ENCODE peak calls at places on chromosomes 16 and 17, in seven cellular contexts. One of them, this sample, is unnamed.
A peak's percentile ranks its signal among the peaks of the same experiment; 100 is the strongest.

GRCh38 chr17:68101992-68102758 is 66.6 kb downstream of the KPNA2 start:
- DNase-seq in heart right ventricle: peak; percentile 22
- DNase-seq in right atrium auricular region: no peak
- DNase-seq in MM.1S: no peak
- DNase-seq in cardiac muscle cell: no peak
- DNase-seq in fibroblast of lung: no peak
- DNase-seq in IMR-90: no peak
- DNase-seq in this sample: peak; percentile 6

GRCh38 chr16:55386534-55387296 is 62.7 kb downstream of the IRX6 start:
- DNase-seq in right atrium auricular region: no peak
- DNase-seq in fibroblast of lung: no peak
- DNase-seq in cardiac muscle cell: no peak
- DNase-seq in MM.1S: no peak
- DNase-seq in IMR-90: no peak
- DNase-seq in heart right ventricle: no peak
- DNase-seq in this sample: no peak

GRCh38 chr17:8488931-8489330 is 53.2 kb downstream of the NDEL1 start:
- DNase-seq in MM.1S: no peak
- DNase-seq in right atrium auricular region: peak; percentile 73
- DNase-seq in cardiac muscle cell: peak; percentile 94
- DNase-seq in fibroblast of lung: peak; percentile 93
- DNase-seq in IMR-90: peak; percentile 98
- DNase-seq in heart right ventricle: peak; percentile 43
- DNase-seq in this sample: peak; percentile 95

GRCh38 chr17:4220655-4221054 is 43.1 kb downstream of the ANKFY1 start:
- DNase-seq in heart right ventricle: no peak
- DNase-seq in fibroblast of lung: no peak
- DNase-seq in IMR-90: peak; percentile 11
- DNase-seq in cardiac muscle cell: peak; percentile 34
- DNase-seq in right atrium auricular region: no peak
- DNase-seq in MM.1S: no peak
- DNase-seq in this sample: peak; percentile 79

GRCh38 chr17:7293131-7293557 is 1.3 kb downstream of the YBX2 start:
- DNase-seq in IMR-90: no peak
- DNase-seq in fibroblast of lung: no peak
- DNase-seq in MM.1S: no peak
- DNase-seq in cardiac muscle cell: peak; percentile 57
- DNase-seq in heart right ventricle: no peak
- DNase-seq in right atrium auricular region: no peak
- DNase-seq in this sample: no peak

GRCh38 chr17:61542027-61542426 is 49.0 kb downstream of the NACA2 start:
- DNase-seq in IMR-90: no peak
- DNase-seq in MM.1S: no peak
- DNase-seq in cardiac muscle cell: no peak
- DNase-seq in fibroblast of lung: no peak
- DNase-seq in right atrium auricular region: no peak
- DNase-seq in heart right ventricle: no peak
- DNase-seq in this sample: no peak

GRCh38 chr17:2786176-2786881 is 9.9 kb upstream of the RAP1GAP2 start:
- DNase-seq in MM.1S: peak; percentile 88
- DNase-seq in fibroblast of lung: peak; percentile 76
- DNase-seq in right atrium auricular region: peak; percentile 66
- DNase-seq in cardiac muscle cell: peak; percentile 91
- DNase-seq in heart right ventricle: peak; percentile 70
- DNase-seq in IMR-90: peak; percentile 69
- DNase-seq in this sample: peak; percentile 71

GRCh38 chr17:78667741-78668640 is 90.8 kb upstream of the DNAH17 start:
- DNase-seq in right atrium auricular region: no peak
- DNase-seq in heart right ventricle: no peak
- DNase-seq in fibroblast of lung: no peak
- DNase-seq in cardiac muscle cell: no peak
- DNase-seq in IMR-90: no peak
- DNase-seq in MM.1S: no peak
- DNase-seq in this sample: no peak

GRCh38 chr17:77546772-77547201 is 406.0 kb downstream of the SEC14L1 start:
- DNase-seq in fibroblast of lung: no peak
- DNase-seq in IMR-90: no peak
- DNase-seq in MM.1S: no peak
- DNase-seq in cardiac muscle cell: peak; percentile 3
- DNase-seq in heart right ventricle: no peak
- DNase-seq in right atrium auricular region: no peak
- DNase-seq in this sample: no peak
- H3K4me3 ChIP-seq in fibroblast of lung: no peak overlapping the region
- H3K4me3 ChIP-seq in IMR-90: no peak overlapping the region
- H3K4me3 ChIP-seq in MM.1S: no peak overlapping the region
- H3K4me3 ChIP-seq in cardiac muscle cell: no peak overlapping the region
- H3K4me3 ChIP-seq in heart right ventricle: no peak overlapping the region
- H3K4me3 ChIP-seq in right atrium auricular region: peak overlapping the region; percentile 19
- H3K4me3 ChIP-seq in this sample: no peak overlapping the region

GRCh38 chr16:25855818-25856217 is 164.1 kb downstream of the HS3ST4 start:
- DNase-seq in MM.1S: no peak
- DNase-seq in heart right ventricle: no peak
- DNase-seq in right atrium auricular region: no peak
- DNase-seq in fibroblast of lung: no peak
- DNase-seq in cardiac muscle cell: no peak
- DNase-seq in IMR-90: no peak
- DNase-seq in this sample: no peak
- TF ChIP-seq CTCF in MM.1S: no peak
- TF ChIP-seq CTCF in heart right ventricle: no peak
- TF ChIP-seq CTCF in right atrium auricular region: no peak
- TF ChIP-seq CTCF in fibroblast of lung: no peak
- TF ChIP-seq CTCF in cardiac muscle cell: no peak
- TF ChIP-seq CTCF in IMR-90: no peak
- TF ChIP-seq CTCF in this sample: no peak

DNA sequence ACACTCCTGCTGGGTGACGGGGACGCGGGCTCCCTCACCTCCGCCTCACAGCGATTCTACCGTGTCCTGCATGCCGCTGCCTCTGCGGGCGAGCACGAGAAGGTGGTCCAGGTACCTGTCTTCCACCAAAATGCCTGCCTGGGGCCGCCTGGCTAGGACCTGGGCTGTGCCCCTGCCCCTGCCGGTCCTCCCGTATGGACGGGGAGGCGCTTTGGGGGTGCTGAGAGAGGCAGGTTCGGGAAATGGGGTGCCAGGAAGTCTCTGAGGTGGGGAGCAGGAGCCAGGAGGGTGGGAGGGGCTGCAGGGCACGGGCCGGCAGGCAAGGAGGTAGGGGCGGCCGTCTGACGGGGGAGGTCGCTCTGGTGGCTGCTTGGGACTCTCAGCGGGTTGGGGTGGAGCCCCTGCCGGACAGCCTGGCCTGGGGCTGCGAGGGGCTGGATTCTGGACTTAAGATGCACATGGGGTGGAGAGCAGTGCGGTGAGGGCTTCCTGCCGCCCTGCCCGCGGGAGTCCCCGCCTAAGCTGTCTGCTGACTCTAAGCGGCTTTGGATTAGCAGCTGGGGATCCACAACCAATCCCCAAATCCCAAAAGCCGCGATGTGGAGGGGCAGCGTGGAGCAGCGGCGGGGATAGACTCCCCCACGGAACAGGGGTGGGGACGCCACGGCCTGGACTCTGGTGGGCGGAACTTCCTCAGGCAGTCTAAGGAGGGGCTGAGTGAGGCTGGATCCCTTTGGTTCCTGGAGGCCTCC is 5.8 kb downstream of the CHTF18 start:
- DNase-seq in right atrium auricular region: no peak
- DNase-seq in IMR-90: no peak
- DNase-seq in heart right ventricle: no peak
- DNase-seq in MM.1S: no peak
- DNase-seq in fibroblast of lung: no peak
- DNase-seq in cardiac muscle cell: no peak
- DNase-seq in this sample: no peak
- H3K4me3 ChIP-seq in right atrium auricular region: no peak overlapping the region
- H3K4me3 ChIP-seq in IMR-90: no peak overlapping the region
- H3K4me3 ChIP-seq in heart right ventricle: no peak overlapping the region
- H3K4me3 ChIP-seq in MM.1S: no peak overlapping the region
- H3K4me3 ChIP-seq in fibroblast of lung: no peak overlapping the region
- H3K4me3 ChIP-seq in cardiac muscle cell: no peak overlapping the region
- H3K4me3 ChIP-seq in this sample: no peak overlapping the region

GRCh38 chr17:31858647-31859486 is at the start of gene COPRS:
- DNase-seq in MM.1S: peak; percentile 87
- DNase-seq in IMR-90: peak; percentile 81
- DNase-seq in fibroblast of lung: peak; percentile 87
- DNase-seq in right atrium auricular region: peak; percentile 86
- DNase-seq in cardiac muscle cell: peak; percentile 93
- DNase-seq in heart right ventricle: peak; percentile 90
- DNase-seq in this sample: peak; percentile 82
- TF ChIP-seq CTCF in MM.1S: peak; percentile 6
- TF ChIP-seq CTCF in IMR-90: peak; percentile 23
- TF ChIP-seq CTCF in fibroblast of lung: no peak
- TF ChIP-seq CTCF in right atrium auricular region: no peak
- TF ChIP-seq CTCF in cardiac muscle cell: peak; percentile 11
- TF ChIP-seq CTCF in heart right ventricle: no peak
- TF ChIP-seq CTCF in this sample: peak; percentile 24

DNA sequence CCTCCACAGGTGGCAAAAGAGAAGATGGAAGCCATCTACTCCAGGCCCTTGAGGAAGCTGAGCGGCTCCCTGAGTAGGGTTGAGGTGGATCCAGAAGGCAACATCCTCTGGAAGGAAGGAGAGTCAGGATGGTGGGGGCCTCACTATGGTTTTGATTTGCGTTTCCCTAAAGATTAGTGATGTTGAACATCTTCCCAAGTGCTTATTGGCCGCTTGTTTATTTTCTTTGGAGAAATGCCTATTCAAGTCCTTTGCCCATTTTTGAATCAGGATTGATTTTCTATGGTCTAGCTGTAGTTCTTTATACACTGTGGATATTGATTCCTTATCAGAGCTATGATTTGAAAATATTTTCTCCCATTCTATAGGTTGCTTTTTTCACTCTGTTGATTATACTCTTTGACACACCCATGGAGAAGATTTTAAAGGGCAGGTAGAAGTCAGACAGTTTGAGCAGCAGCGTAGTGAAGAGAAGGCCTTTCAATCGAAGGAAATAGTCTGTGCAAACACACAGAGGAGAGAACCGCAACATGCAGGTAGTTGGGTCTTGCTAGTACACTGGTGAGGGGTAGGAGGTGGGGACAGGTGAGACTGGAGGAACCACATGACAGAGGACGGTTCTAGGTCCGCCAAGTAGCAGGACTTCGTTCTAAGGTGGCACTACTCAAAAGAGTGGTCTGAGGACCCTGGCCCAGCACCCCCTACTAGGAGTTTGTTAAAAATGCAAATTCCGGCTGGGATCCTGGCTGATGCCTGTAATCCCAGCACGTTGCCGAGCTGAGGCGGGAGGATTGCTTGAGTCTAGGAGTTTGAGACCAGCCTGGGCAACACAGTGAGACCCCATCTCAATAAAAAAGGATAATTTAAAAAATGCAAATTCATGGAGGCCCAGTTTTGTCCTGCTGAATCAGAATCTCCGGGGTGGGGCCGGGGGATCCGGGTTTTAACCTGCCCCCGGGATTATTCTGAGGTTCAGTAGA is 58.9 kb downstream of the WSB1 start:
- DNase-seq in IMR-90: peak; percentile 24
- DNase-seq in MM.1S: no peak
- DNase-seq in right atrium auricular region: no peak
- DNase-seq in heart right ventricle: peak; percentile 46
- DNase-seq in cardiac muscle cell: peak; percentile 50
- DNase-seq in fibroblast of lung: peak; percentile 54
- DNase-seq in this sample: peak; percentile 66
- H3K4me3 ChIP-seq in IMR-90: peak overlapping the region; percentile 51
- H3K4me3 ChIP-seq in MM.1S: peak overlapping the region; percentile 96
- H3K4me3 ChIP-seq in right atrium auricular region: peak overlapping the region; percentile 74
- H3K4me3 ChIP-seq in heart right ventricle: peak overlapping the region; percentile 53
- H3K4me3 ChIP-seq in cardiac muscle cell: peak overlapping the region; percentile 51
- H3K4me3 ChIP-seq in fibroblast of lung: peak overlapping the region; percentile 63
- H3K4me3 ChIP-seq in this sample: peak overlapping the region; percentile 69

DNA sequence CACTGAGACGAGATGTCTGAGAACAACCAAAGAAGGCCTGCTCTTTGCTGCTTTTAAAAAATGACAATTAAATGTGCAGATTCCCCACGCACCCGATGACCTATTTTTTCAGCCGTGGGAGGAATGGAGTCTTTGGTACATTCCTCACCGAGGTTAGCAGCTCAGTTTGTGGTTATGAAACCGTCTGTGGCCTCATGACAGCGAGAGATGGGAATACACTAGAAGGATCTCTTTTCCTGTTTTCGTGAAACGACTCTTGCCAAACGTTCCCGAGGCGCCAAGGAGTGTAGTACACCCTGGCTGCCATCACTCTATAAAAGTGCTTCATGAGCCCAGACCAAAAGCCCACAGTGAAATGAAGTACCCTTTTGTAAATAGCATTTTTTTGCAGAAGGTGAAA is 87.8 kb downstream of the CRISPLD2 start:
- DNase-seq in cardiac muscle cell: peak; percentile 88
- DNase-seq in fibroblast of lung: peak; percentile 54
- DNase-seq in heart right ventricle: no peak
- DNase-seq in IMR-90: peak; percentile 76
- DNase-seq in MM.1S: no peak
- DNase-seq in right atrium auricular region: peak; percentile 84
- DNase-seq in this sample: no peak
- TF ChIP-seq CTCF in cardiac muscle cell: peak; percentile 17
- TF ChIP-seq CTCF in fibroblast of lung: no peak
- TF ChIP-seq CTCF in heart right ventricle: no peak
- TF ChIP-seq CTCF in IMR-90: no peak
- TF ChIP-seq CTCF in MM.1S: no peak
- TF ChIP-seq CTCF in right atrium auricular region: no peak
- TF ChIP-seq CTCF in this sample: peak; percentile 6

DNA sequence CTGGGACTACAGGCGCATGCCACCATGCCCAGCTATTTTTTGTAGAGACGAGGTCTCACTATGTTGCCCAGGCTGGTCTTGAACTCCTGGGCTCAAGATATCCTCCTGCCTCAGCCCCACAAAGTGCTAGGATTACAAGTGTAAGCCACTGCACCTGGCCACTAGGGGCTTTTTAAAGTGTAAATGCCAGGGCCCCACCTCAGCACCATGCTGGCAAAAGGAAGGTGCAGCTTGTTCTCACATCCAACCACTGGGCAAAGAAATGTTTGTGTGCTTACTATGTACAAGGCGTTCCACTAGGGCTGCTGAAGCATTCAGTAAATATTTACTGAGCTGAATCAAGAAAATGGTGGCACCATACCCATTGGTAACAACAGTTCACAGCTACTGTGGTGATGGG is 22.6 kb downstream of the COG1 start:
- DNase-seq in right atrium auricular region: no peak
- DNase-seq in cardiac muscle cell: no peak
- DNase-seq in fibroblast of lung: no peak
- DNase-seq in heart right ventricle: no peak
- DNase-seq in IMR-90: no peak
- DNase-seq in MM.1S: no peak
- DNase-seq in this sample: no peak
- H3K4me3 ChIP-seq in right atrium auricular region: no peak overlapping the region
- H3K4me3 ChIP-seq in cardiac muscle cell: no peak overlapping the region
- H3K4me3 ChIP-seq in fibroblast of lung: no peak overlapping the region
- H3K4me3 ChIP-seq in heart right ventricle: no peak overlapping the region
- H3K4me3 ChIP-seq in IMR-90: no peak overlapping the region
- H3K4me3 ChIP-seq in MM.1S: no peak overlapping the region
- H3K4me3 ChIP-seq in this sample: no peak overlapping the region

GRCh38 chr17:41920580-41920955 is 1.8 kb upstream of the ACLY start:
- DNase-seq in MM.1S: no peak
- DNase-seq in IMR-90: no peak
- DNase-seq in fibroblast of lung: no peak
- DNase-seq in cardiac muscle cell: no peak
- DNase-seq in right atrium auricular region: no peak
- DNase-seq in heart right ventricle: no peak
- DNase-seq in this sample: no peak
- TF ChIP-seq CTCF in MM.1S: no peak
- TF ChIP-seq CTCF in IMR-90: no peak
- TF ChIP-seq CTCF in fibroblast of lung: no peak
- TF ChIP-seq CTCF in cardiac muscle cell: no peak
- TF ChIP-seq CTCF in right atrium auricular region: no peak
- TF ChIP-seq CTCF in heart right ventricle: no peak
- TF ChIP-seq CTCF in this sample: no peak

This sample was measured in fibroblast of the aortic adventitia.